ENCODE peak calls at places on chromosomes 5 and 9, in six cellular contexts. O is transverse colon, V is psoas muscle, S is right atrium auricular region, M is left ventricle myocardium inferior, N is cardiac fibroblast. H is an unnamed sample.

GRCh38 chr9:38388283-38389223 is 3.9 kb upstream of the ALDH1B1 start:
- DNase-seq in O (no peak), S (no peak), M (peak), V (peak), N (peak), H (no peak)

GRCh38 chr9:79237861-79238260 is 333.9 kb upstream of the TLE4 start:
- DNase-seq in V (no peak), O (no peak), N (no peak), S (no peak), M (no peak), H (no peak)

GRCh38 chr5:1733369-1733768 is 66.3 kb downstream of the MRPL36 start:
- DNase-seq in N (no peak), V (no peak), M (no peak), O (no peak), S (peak), H (no peak)

GRCh38 chr5:134554319-134555222 is 29.1 kb downstream of the JADE2 start:
- DNase-seq in V (peak), O (peak), S (peak), N (peak), M (peak), H (peak)

GRCh38 chr9:92463989-92464388 is 18.3 kb downstream of the ASPN start:
- DNase-seq in M (no peak), O (no peak), N (peak), V (no peak), S (no peak), H (no peak)

GRCh38 chr5:125134216-125135081 is 388.0 kb upstream of the ZNF608 start:
- DNase-seq in S (no peak), V (no peak), O (no peak), N (peak), M (no peak), H (no peak)

GRCh38 chr9:101376117-101376866 is 8.5 kb downstream of the BAAT start:
- DNase-seq in S (no peak), V (no peak), N (peak), O (no peak), M (no peak), H (no peak)

GRCh38 chr5:135310328-135310989 is 88.6 kb downstream of the MACROH2A1 start:
- DNase-seq in M (no peak), S (no peak), V (no peak), O (no peak), N (peak), H (no peak)

GRCh38 chr5:643811-644271 is 31.7 kb downstream of the CEP72 start:
- DNase-seq in O (no peak), V (no peak), M (no peak), N (no peak), S (no peak), H (no peak)

GRCh38 chr9:115364991-115365390 is 247.0 kb upstream of the TNC start:
- DNase-seq in N (no peak), S (no peak), O (no peak), V (no peak), M (no peak), H (no peak)

GRCh38 chr9:97873877-97874276 is 20.9 kb downstream of the FOXE1 start:
- DNase-seq in O (no peak), M (no peak), S (no peak), V (no peak), N (peak), H (no peak)

GRCh38 chr5:115930630-115931337 is 31.5 kb upstream of the LVRN start:
- DNase-seq in V (no peak), S (no peak), M (no peak), N (peak), O (no peak), H (no peak)

GRCh38 chr9:124386201-124386600 is 29.0 kb downstream of the PSMB7 start:
- DNase-seq in O (no peak), N (no peak), M (no peak), V (no peak), S (no peak), H (no peak)

GRCh38 chr5:90878549-90879196 is 320.1 kb downstream of the ADGRV1 start:
- DNase-seq in N (peak), S (no peak), V (no peak), O (no peak), M (no peak), H (no peak)

GRCh38 chr5:131757830-131758519 is 38.8 kb downstream of the FNIP1 start:
- DNase-seq in M (no peak), V (no peak), N (no peak), O (no peak), S (no peak), H (no peak)

GRCh38 chr5:154374264-154374663 is 71.5 kb upstream of the SAP30L start:
- DNase-seq in O (no peak), V (no peak), S (no peak), M (no peak), N (no peak), H (no peak)

GRCh38 chr9:129972816-129973215 is 70.2 kb downstream of the FNBP1 start:
- DNase-seq in V (no peak), N (no peak), S (no peak), O (no peak), M (no peak), H (no peak)

GRCh38 chr5:116652903-116653302 is 78.3 kb upstream of the SEMA6A start:
- DNase-seq in M (no peak), O (no peak), S (no peak), V (no peak), N (peak), H (no peak)

GRCh38 chr9:4030751-4031150 is 269.1 kb downstream of the GLIS3 start:
- DNase-seq in M (no peak), N (peak), O (no peak), V (no peak), S (no peak), H (no peak)

GRCh38 chr9:87359958-87360601 is 137.6 kb upstream of the DAPK1 start:
- DNase-seq in S (no peak), N (no peak), M (no peak), O (no peak), V (no peak), H (no peak)

GRCh38 chr5:32534056-32534455 is 51.3 kb upstream of the SUB1 start:
- DNase-seq in S (no peak), M (no peak), N (peak), O (no peak), V (no peak), H (no peak)

GRCh38 chr9:116101516-116101915 is 52.1 kb upstream of the PAPPA start:
- DNase-seq in M (no peak), N (peak), S (no peak), O (no peak), V (no peak), H (no peak)

GRCh38 chr9:5851445-5851844 is 18.5 kb upstream of the ERMP1 start:
- DNase-seq in S (no peak), M (no peak), O (peak), V (no peak), N (peak), H (peak)

GRCh38 chr5:16417392-16418074 is 48.1 kb downstream of the ZNF622 start:
- DNase-seq in M (no peak), O (no peak), S (no peak), V (no peak), N (no peak), H (no peak)

GRCh38 chr5:120942551-120942950 is 478.5 kb downstream of the PRR16 start:
- DNase-seq in N (no peak), V (no peak), O (no peak), M (no peak), S (no peak), H (no peak)

GRCh38 chr5:13143630-13144029 is 800.9 kb downstream of the DNAH5 start:
- DNase-seq in S (no peak), M (no peak), O (no peak), V (no peak), N (no peak), H (no peak)

GRCh38 chr9:90680534-90680933 is 37.9 kb upstream of the DIRAS2 start:
- DNase-seq in S (no peak), N (no peak), V (no peak), O (no peak), M (no peak), H (no peak)

GRCh38 chr9:79565245-79565644 is 6.5 kb upstream of the TLE4 start:
- DNase-seq in N (no peak), M (no peak), S (no peak), O (peak), V (no peak), H (no peak)

GRCh38 chr9:37760416-37761165 is 7.0 kb downstream of the TRMT10B start:
- DNase-seq in N (peak), V (no peak), O (no peak), M (no peak), S (no peak), H (no peak)

GRCh38 chr9:123753669-123754307 is 176.1 kb downstream of the DENND1A start:
- DNase-seq in M (no peak), S (no peak), V (no peak), N (no peak), O (no peak), H (no peak)

GRCh38 chr9:111789881-111790280 is 4.9 kb downstream of the SHOC1 start:
- DNase-seq in N (no peak), O (no peak), V (no peak), M (no peak), S (no peak), H (no peak)

GRCh38 chr5:10663531-10664183 is 97.4 kb downstream of the DAP start:
- DNase-seq in V (no peak), M (no peak), O (no peak), N (peak), S (no peak), H (no peak)

GRCh38 chr5:138276402-138277054 is 2.1 kb upstream of the GFRA3 start:
- DNase-seq in N (no peak), S (no peak), O (no peak), V (no peak), M (no peak), H (peak)

GRCh38 chr5:96640696-96641095 is 21.5 kb upstream of the CAST start:
- DNase-seq in S (no peak), V (no peak), O (no peak), M (no peak), N (no peak), H (no peak)

GRCh38 chr9:7961076-7961475 is 161.5 kb upstream of the DMAC1 start:
- DNase-seq in O (no peak), S (no peak), N (no peak), M (no peak), V (no peak), H (no peak)

GRCh38 chr9:15221746-15222145 is 85.3 kb downstream of the TTC39B start:
- DNase-seq in N (no peak), M (no peak), V (no peak), O (no peak), S (no peak), H (no peak)

GRCh38 chr9:128523199-128523925 is 18.8 kb downstream of the GLE1 start:
- DNase-seq in N (peak), O (no peak), V (no peak), M (peak), S (no peak), H (no peak)

GRCh38 chr5:36939969-36940858 is 63.6 kb downstream of the NIPBL start:
- DNase-seq in O (no peak), S (no peak), N (no peak), M (no peak), V (no peak), H (no peak)

GRCh38 chr5:43659075-43659474 is 56.1 kb downstream of the NNT start:
- DNase-seq in S (no peak), O (no peak), N (no peak), V (no peak), M (no peak), H (no peak)

GRCh38 chr5:43658499-43658898 is 55.5 kb downstream of the NNT start:
- DNase-seq in O (no peak), N (peak), V (no peak), M (no peak), S (no peak), H (no peak)

GRCh38 chr5:43663916-43664315 is 60.9 kb downstream of the NNT start:
- DNase-seq in N (no peak), S (no peak), O (no peak), M (no peak), V (no peak), H (no peak)

GRCh38 chr5:43664641-43665040 is 61.7 kb downstream of the NNT start:
- DNase-seq in O (no peak), V (no peak), N (peak), S (no peak), M (no peak), H (no peak)

GRCh38 chr5:43661102-43661501 is 58.1 kb downstream of the NNT start:
- DNase-seq in O (no peak), M (no peak), N (peak), S (no peak), V (no peak), H (no peak)
- TF ChIP-seq CTCF in O (peak), M (peak), N (peak), S (peak), V (peak), H (peak)

DNA sequence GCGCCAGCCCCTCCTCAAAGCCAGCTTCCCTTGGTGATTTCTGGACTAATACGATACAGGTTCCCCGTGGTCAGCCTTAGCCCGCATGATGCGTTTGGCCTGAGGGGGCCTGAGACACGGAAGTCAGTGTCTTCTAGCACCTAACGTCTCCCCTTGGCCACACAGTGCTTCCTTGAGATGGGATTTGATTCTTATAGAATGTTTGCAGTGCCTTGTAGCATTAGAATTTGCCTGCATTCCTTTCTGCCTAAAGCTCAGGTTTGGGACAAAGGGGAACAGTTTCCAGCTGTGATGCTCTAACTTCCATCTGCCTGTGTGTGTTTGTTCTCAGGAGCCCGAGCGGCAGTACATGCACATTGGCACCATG is 34.4 kb downstream of the CFAP90 start:
- DNase-seq in S (no peak), M (no peak), O (no peak), N (no peak), V (no peak), H (no peak)
- TF ChIP-seq CTCF in S (no peak), M (no peak), O (no peak), N (no peak), V (no peak), H (no peak)

GRCh38 chr9:137352511-137353222 is 50.6 kb upstream of the NRARP start:
- DNase-seq in M (no peak), V (no peak), N (no peak), S (peak), O (no peak), H (no peak)
- TF ChIP-seq CTCF in M (no peak), V (no peak), N (no peak), S (no peak), O (no peak), H (no peak)

GRCh38 chr5:168076561-168076991 is 214.9 kb upstream of the WWC1 start:
- DNase-seq in O (no peak), N (peak), M (peak), V (peak), S (no peak), H (no peak)
- TF ChIP-seq CTCF in O (peak), N (peak), M (peak), V (no peak), S (no peak), H (peak)

DNA sequence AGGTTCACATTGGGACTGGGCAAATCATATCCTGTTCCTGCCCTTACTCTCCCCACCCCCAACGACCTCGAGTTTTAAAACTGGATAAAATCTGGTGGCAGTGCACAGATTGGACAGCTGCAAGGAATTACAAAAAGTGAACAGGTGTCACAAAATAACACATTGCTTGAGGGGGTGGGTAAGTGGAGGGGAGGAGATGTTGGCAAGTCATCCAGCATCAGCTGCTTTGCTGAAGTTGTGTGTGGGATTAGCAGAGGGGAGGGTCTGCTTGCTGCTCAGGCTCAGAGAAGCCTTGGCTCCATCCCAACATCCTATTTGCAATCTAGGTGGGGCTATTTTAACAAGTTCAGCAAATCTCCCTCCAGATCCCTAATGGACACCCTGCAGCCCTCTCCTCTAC is 39.7 kb upstream of the SLC24A2 start:
- DNase-seq in O (no peak), M (no peak), S (no peak), V (no peak), N (no peak), H (no peak)
- TF ChIP-seq CTCF in O (no peak), M (no peak), S (no peak), V (no peak), N (no peak), H (no peak)

GRCh38 chr9:83714316-83714715 is 6.6 kb upstream of the UBQLN1 start:
- DNase-seq in O (no peak), M (no peak), V (no peak), S (no peak), N (no peak), H (no peak)
- TF ChIP-seq CTCF in O (no peak), M (peak), V (no peak), S (peak), N (peak), H (peak)

GRCh38 chr5:129271309-129271708 is 176.8 kb downstream of the ISOC1 start:
- DNase-seq in O (no peak), S (no peak), V (no peak), M (no peak), N (peak), H (no peak)
- TF ChIP-seq CTCF in O (no peak), S (peak), V (no peak), M (peak), N (peak), H (peak)